ENCODE peak calls at places on chromosomes 1 and 21, in six cellular contexts. R is mesendoderm, J is IMR-90, P is H1, X is neuronal stem cell, N is mesenchymal stem cell. F is an unnamed sample.

GRCh38 chr21:37373539-37373938 is 7.0 kb downstream of the DYRK1A start:
- DNase-seq in R (no peak), N (no peak), J (no peak), X (no peak), P (no peak), F (no peak)

GRCh38 chr1:184753608-184754478 is 815 bp downstream of the EDEM3 start:
- DNase-seq in X (no peak), R (peak), P (no peak), N (peak), J (peak), F (peak)

GRCh38 chr1:1091344-1092148 is 17.4 kb upstream of the RNF223 start:
- DNase-seq in N (no peak), P (peak), X (no peak), J (no peak), R (no peak), F (peak)

GRCh38 chr1:30381671-30382365 is 341.6 kb downstream of the MATN1 start:
- DNase-seq in N (no peak), X (no peak), R (no peak), P (no peak), J (no peak), F (no peak)

GRCh38 chr1:106526650-106527049 is 529.8 kb upstream of the PRMT6 start:
- DNase-seq in J (peak), N (no peak), R (peak), P (no peak), X (no peak), F (no peak)

GRCh38 chr1:77287535-77287934 is 5.7 kb downstream of the AK5 start:
- DNase-seq in P (no peak), J (no peak), X (no peak), R (no peak), N (no peak), F (no peak)

GRCh38 chr1:205053296-205053695 is 10.3 kb downstream of the CNTN2 start:
- DNase-seq in R (no peak), P (no peak), N (no peak), J (no peak), X (no peak), F (no peak)

GRCh38 chr1:161198877-161199431 is at the start of gene ADAMTS4:
- DNase-seq in R (peak), P (peak), J (peak), N (no peak), X (no peak), F (peak)

GRCh38 chr1:90534116-90534515 is 183.0 kb downstream of the BARHL2 start:
- DNase-seq in R (no peak), P (no peak), N (no peak), J (no peak), X (no peak), F (no peak)

GRCh38 chr1:9960705-9961562 is 17.7 kb downstream of the NMNAT1 start:
- DNase-seq in R (no peak), N (peak), P (peak), J (no peak), X (no peak), F (peak)

GRCh38 chr21:25402134-25402957 is 204.9 kb downstream of the MRPL39 start:
- DNase-seq in J (no peak), N (no peak), P (no peak), X (no peak), R (no peak), F (no peak)

GRCh38 chr1:35079003-35079930 is at the start of gene ZMYM1:
- DNase-seq in J (peak), N (peak), X (peak), R (peak), P (peak), F (peak)

GRCh38 chr1:93839307-93839706 is 39.7 kb downstream of the DNTTIP2 start:
- DNase-seq in N (peak), P (no peak), R (no peak), X (no peak), J (peak), F (no peak)

GRCh38 chr1:153946622-153947246 is at the start of gene DENND4B:
- DNase-seq in N (peak), P (peak), R (peak), J (peak), X (peak), F (peak)

GRCh38 chr1:153944005-153944821 is 2.3 kb downstream of the DENND4B start:
- DNase-seq in J (no peak), X (no peak), P (no peak), N (peak), R (peak), F (no peak)

GRCh38 chr1:153945131-153945794 is 1.3 kb downstream of the DENND4B start:
- DNase-seq in N (peak), X (no peak), R (no peak), P (no peak), J (peak), F (no peak)

GRCh38 chr1:153944822-153945117 is 1.7 kb downstream of the DENND4B start:
- DNase-seq in N (no peak), J (no peak), X (no peak), P (no peak), R (no peak), F (no peak)

GRCh38 chr1:153945795-153946621 is 510 bp downstream of the DENND4B start:
- DNase-seq in N (peak), R (peak), J (peak), P (peak), X (no peak), F (peak)
- H2AK5ac ChIP-seq in N (no peak), R (no peak), J (peak), P (no peak), X (peak), F (no peak)

GRCh38 chr1:25875154-25875855 is at the start of gene PAQR7:
- DNase-seq in J (peak), X (peak), P (peak), N (peak), R (peak), F (peak)
- H3K18ac ChIP-seq in J (peak), X (peak), P (peak), N (peak), R (peak), F (peak)

DNA sequence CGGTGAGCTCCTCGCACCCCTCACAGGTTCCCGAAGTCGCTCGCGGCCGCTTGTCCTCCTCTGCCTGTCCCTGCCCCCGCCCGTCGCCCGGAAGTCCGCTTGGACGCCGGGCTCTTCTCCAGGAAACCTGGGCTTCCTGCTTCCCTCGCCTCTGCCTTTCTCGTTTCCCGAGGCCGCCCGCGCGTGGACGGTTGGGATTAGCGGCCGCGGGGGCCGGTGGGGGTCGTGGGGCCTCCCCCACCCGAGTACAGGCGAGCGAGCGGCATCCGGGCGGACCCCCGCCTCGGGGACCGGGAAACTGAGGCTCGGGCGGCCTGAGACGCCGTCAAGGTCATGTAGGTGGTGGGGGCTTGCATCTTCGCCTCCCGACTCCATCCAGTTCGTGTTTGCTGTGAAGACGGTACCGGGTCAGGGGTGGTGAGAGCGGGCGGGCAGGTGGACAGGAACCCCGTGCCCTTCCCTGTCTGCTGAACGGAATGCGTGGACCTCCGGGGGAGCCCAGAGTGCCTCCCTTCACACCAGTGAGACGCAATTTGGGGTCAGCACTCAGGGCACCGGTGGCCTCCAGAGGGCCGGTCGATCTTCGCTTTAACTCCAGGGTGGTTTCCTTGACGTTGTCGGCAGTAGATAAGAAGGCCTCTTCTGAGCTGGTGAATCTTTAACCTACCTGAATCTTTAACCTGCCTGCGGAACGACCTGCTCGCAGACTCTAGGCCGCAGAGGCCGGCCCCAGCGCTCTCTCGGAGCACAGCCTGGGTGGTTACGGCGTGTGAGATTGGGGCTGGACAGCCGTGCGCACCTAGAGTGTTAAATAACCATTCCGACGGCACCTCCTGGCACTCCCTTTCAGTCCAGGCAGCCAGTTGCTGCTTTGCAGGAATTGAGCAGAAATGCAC is 715 bp downstream of the ARF1 start:
- DNase-seq in N (peak), R (peak), X (no peak), J (peak), P (no peak), F (no peak)
- H2AK5ac ChIP-seq in N (peak), R (peak), X (peak), J (peak), P (no peak), F (no peak)

GRCh38 chr1:116494351-116494692 is 76.5 kb downstream of the CD58 start:
- DNase-seq in R (peak), P (no peak), X (peak), J (no peak), N (no peak), F (peak)
- H3K18ac ChIP-seq in R (peak), P (no peak), X (peak), J (no peak), N (no peak), F (peak)

DNA sequence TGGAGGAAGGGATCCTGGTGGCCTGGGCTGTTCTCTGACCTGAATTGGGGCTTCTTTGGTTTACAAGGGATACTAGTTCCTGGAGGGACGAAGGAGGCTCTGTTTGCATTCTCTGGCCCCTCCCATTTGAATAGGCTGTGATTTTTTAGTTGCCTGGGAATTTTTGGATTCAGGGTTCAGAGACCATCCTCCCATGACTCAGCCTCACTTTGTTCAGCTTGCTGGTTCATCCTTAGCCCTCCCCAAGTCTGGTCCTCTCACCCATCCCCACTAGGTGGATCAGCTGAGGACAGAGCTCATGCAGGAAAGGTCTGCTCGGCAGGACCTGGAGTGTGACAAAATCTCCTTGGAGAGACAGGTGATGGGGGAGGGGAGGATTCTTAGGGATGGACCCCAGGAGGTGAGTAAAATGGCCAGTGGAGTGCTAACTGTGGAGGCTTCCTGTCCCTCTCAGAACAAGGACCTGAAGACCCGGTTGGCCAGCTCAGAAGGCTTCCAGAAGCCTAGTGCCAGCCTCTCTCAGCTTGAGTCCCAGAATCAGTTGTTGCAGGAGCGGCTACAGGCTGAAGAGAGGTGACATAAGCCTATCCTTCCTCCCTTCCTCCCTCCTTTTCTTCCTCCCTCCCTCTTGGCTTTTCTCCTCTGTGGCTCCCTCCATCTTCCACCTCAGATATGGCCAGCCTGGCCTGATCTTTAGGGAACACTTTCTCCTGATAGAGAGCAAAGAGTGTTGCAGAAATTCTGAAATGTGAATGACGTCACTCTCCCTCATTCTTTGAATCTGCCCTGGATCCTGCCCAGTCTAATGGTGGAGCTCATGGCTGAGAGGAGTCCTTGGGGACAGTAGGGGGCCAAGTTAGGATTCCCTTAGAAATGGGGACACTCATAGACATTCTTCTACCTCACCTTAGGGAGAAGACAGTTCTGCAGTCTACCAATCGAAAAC is 4.5 kb upstream of the TUFT1 start:
- DNase-seq in P (no peak), X (no peak), R (peak), N (no peak), J (peak), F (no peak)
- H2AK5ac ChIP-seq in P (no peak), X (no peak), R (no peak), N (peak), J (peak), F (no peak)

GRCh38 chr1:54328117-54328636 is 78.0 kb downstream of the SSBP3 start:
- DNase-seq in R (no peak), P (no peak), J (peak), X (no peak), N (peak), F (no peak)

GRCh38 chr1:54327386-54328116 is 78.6 kb downstream of the SSBP3 start:
- DNase-seq in X (no peak), J (peak), R (no peak), P (no peak), N (peak), F (no peak)

GRCh38 chr1:54324750-54325704 is 81.2 kb downstream of the SSBP3 start:
- DNase-seq in X (no peak), R (no peak), N (no peak), P (no peak), J (peak), F (no peak)

GRCh38 chr1:54325705-54326461 is 80.3 kb downstream of the SSBP3 start:
- DNase-seq in R (peak), N (no peak), P (no peak), X (no peak), J (no peak), F (no peak)

GRCh38 chr1:54326577-54327385 is 79.4 kb downstream of the SSBP3 start:
- DNase-seq in J (peak), R (no peak), P (no peak), N (peak), X (no peak), F (no peak)
- H3K18ac ChIP-seq in J (peak), R (no peak), P (no peak), N (peak), X (peak), F (no peak)

GRCh38 chr1:51518730-51519047 is 377 bp downstream of the EPS15 start:
- DNase-seq in R (no peak), N (no peak), P (peak), X (no peak), J (peak), F (no peak)
- H2AK5ac ChIP-seq in R (no peak), N (no peak), P (no peak), X (peak), J (no peak), F (no peak)

DNA sequence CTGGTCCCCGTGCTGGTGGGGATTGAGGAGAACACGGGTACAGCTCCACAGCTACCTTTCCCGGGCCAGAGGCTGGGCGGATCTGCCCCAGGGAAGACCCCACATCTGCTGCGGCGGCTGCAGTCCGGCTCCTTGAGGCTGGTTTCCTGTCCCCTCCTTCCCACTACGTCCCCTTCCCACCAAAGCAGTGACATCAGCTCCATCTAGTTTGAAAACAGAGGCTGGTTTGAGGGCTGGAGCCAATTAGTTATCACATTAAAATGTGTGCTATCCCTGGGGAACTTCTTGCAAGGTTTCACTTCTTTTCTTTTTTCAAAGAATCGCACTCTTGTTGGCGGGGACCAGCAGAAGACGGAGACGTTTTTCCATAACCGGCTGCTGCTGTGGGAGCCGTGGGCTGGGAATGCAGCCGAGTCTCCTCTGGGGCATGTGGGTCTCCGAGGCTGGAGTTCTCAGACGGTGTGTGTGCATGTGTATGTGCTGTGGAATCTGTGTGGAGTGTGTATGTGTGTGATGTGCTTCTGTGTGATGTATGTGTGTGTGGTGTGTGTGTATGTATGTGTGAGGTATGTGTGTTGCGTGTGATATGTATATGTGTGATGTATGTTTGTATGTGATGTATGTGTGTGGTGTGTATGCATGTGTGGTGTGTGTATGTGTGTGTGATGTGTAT is 8.9 kb upstream of the PCBP3 start:
- DNase-seq in X (no peak), R (no peak), P (no peak), J (peak), N (no peak), F (no peak)
- H3K18ac ChIP-seq in X (no peak), R (no peak), P (no peak), J (no peak), N (no peak), F (no peak)

DNA sequence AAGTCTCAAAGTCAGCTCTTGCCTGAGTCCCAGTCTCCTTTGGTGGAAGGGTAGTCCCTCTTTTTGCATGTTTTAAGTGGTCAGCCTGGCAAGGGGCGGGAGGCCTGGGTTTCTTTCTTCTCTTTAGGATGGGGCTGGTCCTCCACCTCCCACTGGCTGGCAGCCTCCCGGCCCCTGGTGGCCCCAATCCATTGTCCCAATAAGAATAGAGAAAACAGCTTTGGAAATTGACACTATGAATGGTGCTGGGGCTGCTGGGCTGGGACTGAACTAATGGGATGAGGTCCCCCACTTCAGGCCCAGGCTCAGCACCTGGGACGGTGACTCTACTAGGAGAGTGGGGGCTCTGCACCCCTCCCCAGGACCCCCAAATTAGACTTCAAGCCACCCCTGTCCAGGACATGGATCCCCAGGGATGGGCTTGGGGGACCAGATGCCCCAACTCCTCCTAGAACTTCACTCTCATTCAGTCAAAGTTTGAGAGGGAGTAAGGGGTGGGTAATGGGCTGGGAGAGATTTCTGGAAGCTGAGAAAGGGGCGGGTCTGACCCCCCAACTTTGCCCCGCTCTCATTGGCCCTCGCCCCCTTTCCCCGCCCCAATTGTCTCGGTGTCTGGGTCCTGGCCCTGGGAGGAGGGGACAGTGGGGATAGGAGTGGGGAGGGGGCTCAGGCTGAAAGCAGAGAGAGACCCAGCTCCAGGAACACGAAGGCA is 18.2 kb downstream of the SLC27A3 start:
- DNase-seq in N (no peak), J (no peak), X (peak), P (peak), R (no peak), F (no peak)
- H2AK5ac ChIP-seq in N (no peak), J (no peak), X (peak), P (no peak), R (no peak), F (no peak)